ENCODE peak calls at places on chromosomes 12 and 14, in six cellular contexts. D, L, Q, T, W and R are unnamed samples.

GRCh38 chr12:80359703-80360102 is 84.3 kb upstream of the PTPRQ start:
- DNase-seq in T (no peak), W (no peak), L (no peak), Q (no peak), D (no peak), R (no peak)

GRCh38 chr12:90062799-90063198 is 354.2 kb upstream of the ATP2B1 start:
- DNase-seq in W (no peak), Q (no peak), D (no peak), T (no peak), L (no peak), R (no peak)

GRCh38 chr12:3170423-3171194 is 93.4 kb downstream of the TSPAN9 start:
- DNase-seq in T (peak), D (no peak), L (no peak), Q (no peak), W (no peak), R (no peak)

GRCh38 chr12:108530141-108530540 is 15.1 kb downstream of the FICD start:
- DNase-seq in T (no peak), L (no peak), Q (no peak), W (no peak), D (no peak), R (no peak)

GRCh38 chr14:36524874-36525745 is 5.1 kb upstream of the NKX2-1 start:
- DNase-seq in D (no peak), Q (peak), W (no peak), L (no peak), T (no peak), R (no peak)

GRCh38 chr14:99035712-99036593 is 236.0 kb downstream of the BCL11B start:
- DNase-seq in D (no peak), W (peak), L (no peak), T (peak), Q (no peak), R (no peak)

GRCh38 chr12:119444462-119445044 is 110.0 kb downstream of the CCDC60 start:
- DNase-seq in W (peak), L (peak), T (peak), Q (peak), D (no peak), R (peak)

GRCh38 chr14:80447396-80447795 is 236.1 kb upstream of the DIO2 start:
- DNase-seq in D (no peak), W (no peak), T (no peak), Q (no peak), L (no peak), R (no peak)

GRCh38 chr12:107570721-107571120 is 114.9 kb upstream of the PWP1 start:
- DNase-seq in L (no peak), Q (no peak), D (no peak), T (no peak), W (peak), R (no peak)

GRCh38 chr12:916240-916639 is 33.3 kb downstream of the RAD52 start:
- DNase-seq in W (peak), D (peak), Q (no peak), L (peak), T (no peak), R (no peak)

GRCh38 chr14:99806841-99807240 is 13.6 kb downstream of the EML1 start:
- DNase-seq in Q (no peak), T (no peak), L (no peak), W (no peak), D (no peak), R (no peak)

GRCh38 chr14:35044939-35045797 is 904 bp upstream of the FAM177A1 start:
- DNase-seq in Q (peak), T (no peak), W (no peak), D (no peak), L (peak), R (no peak)

GRCh38 chr12:115149685-115150378 is 465.9 kb upstream of the TBX3 start:
- DNase-seq in L (no peak), D (no peak), T (peak), W (no peak), Q (no peak), R (no peak)

GRCh38 chr12:128069359-128069997 is 197.5 kb upstream of the TMEM132C start:
- DNase-seq in Q (peak), L (peak), D (no peak), T (peak), W (peak), R (no peak)

GRCh38 chr12:18895946-18896345 is 158.0 kb downstream of the CAPZA3 start:
- DNase-seq in W (no peak), T (no peak), L (no peak), Q (no peak), D (no peak), R (no peak)

GRCh38 chr14:22268875-22269274 is 320.1 kb downstream of the DAD1 start:
- DNase-seq in D (no peak), W (no peak), Q (no peak), L (no peak), T (peak), R (no peak)

GRCh38 chr12:109131522-109132050 is 15.2 kb downstream of the ACACB start:
- DNase-seq in T (no peak), W (no peak), Q (peak), L (no peak), D (no peak), R (no peak)

GRCh38 chr14:90487031-90487430 is 90.2 kb downstream of the CALM1 start:
- DNase-seq in Q (no peak), D (no peak), W (no peak), T (no peak), L (no peak), R (no peak)

GRCh38 chr12:14771651-14772137 is 31.6 kb downstream of the WBP11 start:
- DNase-seq in W (no peak), L (no peak), Q (peak), T (no peak), D (peak), R (no peak)

GRCh38 chr12:105142259-105142658 is 34.7 kb downstream of the WASHC4 start:
- DNase-seq in D (no peak), Q (no peak), T (no peak), L (no peak), W (no peak), R (no peak)

GRCh38 chr14:76773188-76773885 is 12.1 kb downstream of the VASH1 start:
- DNase-seq in L (no peak), Q (peak), D (no peak), T (peak), W (peak), R (no peak)

GRCh38 chr14:79543966-79544365 is 667.3 kb downstream of the DIO2 start:
- DNase-seq in Q (no peak), T (peak), D (no peak), W (no peak), L (no peak), R (no peak)

GRCh38 chr14:89011327-89011726 is 186.9 kb downstream of the TTC8 start:
- DNase-seq in Q (no peak), T (no peak), L (no peak), D (no peak), W (no peak), R (no peak)

GRCh38 chr14:79852975-79853374 is 358.3 kb downstream of the DIO2 start:
- DNase-seq in L (no peak), D (no peak), T (no peak), W (no peak), Q (no peak), R (no peak)

GRCh38 chr14:22479781-22480464 is 109.1 kb downstream of the DAD1 start:
- DNase-seq in L (no peak), T (no peak), D (no peak), Q (no peak), W (no peak), R (no peak)

GRCh38 chr14:104095426-104096310 is 10.2 kb downstream of the ASPG start:
- DNase-seq in L (no peak), T (no peak), W (no peak), Q (no peak), D (no peak), R (no peak)